ENCODE peak calls at places on chromosomes 4 and X, in seven cellular contexts. One of them, this sample, is unnamed.

GRCh38 chrX:136496359-136496767 is 1.0 kb upstream of the HTATSF1 start:
- DNase-seq in transverse colon: no peak
- DNase-seq in A549: no peak
- DNase-seq in upper lobe of right lung: no peak
- DNase-seq in MM.1S: no peak
- DNase-seq in small intestine: no peak
- DNase-seq in NB4: no peak
- DNase-seq in this sample: no peak

GRCh38 chr4:186722856-186723206 is 825 bp downstream of the FAT1 start:
- DNase-seq in transverse colon: no peak
- DNase-seq in A549: no peak
- DNase-seq in upper lobe of right lung: no peak
- DNase-seq in MM.1S: peak
- DNase-seq in small intestine: no peak
- DNase-seq in NB4: no peak
- DNase-seq in this sample: no peak

GRCh38 chr4:77762531-77762930 is 56.6 kb downstream of the CNOT6L start:
- DNase-seq in transverse colon: no peak
- DNase-seq in A549: no peak
- DNase-seq in upper lobe of right lung: no peak
- DNase-seq in MM.1S: no peak
- DNase-seq in small intestine: no peak
- DNase-seq in NB4: no peak
- DNase-seq in this sample: no peak

GRCh38 chr4:105520819-105521790 is 31.3 kb upstream of the ARHGEF38 start:
- DNase-seq in transverse colon: peak
- DNase-seq in A549: peak
- DNase-seq in upper lobe of right lung: no peak
- DNase-seq in MM.1S: peak
- DNase-seq in small intestine: peak
- DNase-seq in NB4: peak
- DNase-seq in this sample: peak

GRCh38 chrX:16695079-16695676 is 17.3 kb downstream of the CTPS2 start:
- DNase-seq in transverse colon: peak
- DNase-seq in A549: peak
- DNase-seq in upper lobe of right lung: peak
- DNase-seq in MM.1S: peak
- DNase-seq in small intestine: peak
- DNase-seq in NB4: peak
- DNase-seq in this sample: peak

GRCh38 chr4:107546637-107547036 is 173.4 kb downstream of the PAPSS1 start:
- DNase-seq in transverse colon: no peak
- DNase-seq in A549: no peak
- DNase-seq in upper lobe of right lung: no peak
- DNase-seq in MM.1S: no peak
- DNase-seq in small intestine: no peak
- DNase-seq in NB4: no peak
- DNase-seq in this sample: no peak

GRCh38 chr4:53671757-53672156 is 80.5 kb upstream of the LNX1 start:
- DNase-seq in transverse colon: no peak
- DNase-seq in A549: no peak
- DNase-seq in upper lobe of right lung: no peak
- DNase-seq in MM.1S: no peak
- DNase-seq in small intestine: no peak
- DNase-seq in NB4: no peak
- DNase-seq in this sample: no peak

GRCh38 chrX:77875372-77875771 is 19.9 kb downstream of the MAGT1 start:
- DNase-seq in transverse colon: no peak
- DNase-seq in A549: no peak
- DNase-seq in upper lobe of right lung: no peak
- DNase-seq in MM.1S: no peak
- DNase-seq in small intestine: no peak
- DNase-seq in NB4: no peak
- DNase-seq in this sample: no peak

DNA sequence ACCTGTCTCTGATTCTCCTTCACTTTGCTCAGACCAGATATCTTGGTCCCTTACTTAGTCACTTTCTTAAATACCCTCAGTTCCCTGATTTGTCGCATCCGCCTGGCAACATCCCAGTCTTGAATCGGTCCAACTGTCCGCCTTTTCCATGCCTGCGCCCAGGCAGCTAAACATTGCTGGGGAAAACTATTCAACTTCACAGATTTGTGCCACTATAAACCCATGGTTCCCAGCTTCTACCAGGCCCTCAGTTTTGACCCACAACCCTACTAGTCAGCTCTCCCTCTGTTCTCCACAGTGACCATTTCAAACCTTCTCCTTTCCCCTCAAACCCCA is 451 bp upstream of the FGD1 start:
- DNase-seq in transverse colon: no peak
- DNase-seq in A549: no peak
- DNase-seq in upper lobe of right lung: no peak
- DNase-seq in MM.1S: no peak
- DNase-seq in small intestine: no peak
- DNase-seq in NB4: no peak
- DNase-seq in this sample: no peak
- H3K4me3 ChIP-seq in transverse colon: no peak
- H3K4me3 ChIP-seq in A549: peak
- H3K4me3 ChIP-seq in upper lobe of right lung: peak
- H3K4me3 ChIP-seq in MM.1S: peak
- H3K4me3 ChIP-seq in small intestine: no peak
- H3K4me3 ChIP-seq in NB4: no peak
- H3K4me3 ChIP-seq in this sample: peak

GRCh38 chr4:168154546-168155277 is 62.4 kb downstream of the ANXA10 start:
- DNase-seq in transverse colon: no peak
- DNase-seq in A549: no peak
- DNase-seq in upper lobe of right lung: no peak
- DNase-seq in MM.1S: no peak
- DNase-seq in small intestine: no peak
- DNase-seq in NB4: no peak
- DNase-seq in this sample: no peak

GRCh38 chr4:168152837-168153500 is 60.6 kb downstream of the ANXA10 start:
- DNase-seq in transverse colon: no peak
- DNase-seq in A549: no peak
- DNase-seq in upper lobe of right lung: no peak
- DNase-seq in MM.1S: peak
- DNase-seq in small intestine: no peak
- DNase-seq in NB4: no peak
- DNase-seq in this sample: no peak

GRCh38 chr4:168151313-168151712 is 59.0 kb downstream of the ANXA10 start:
- DNase-seq in transverse colon: no peak
- DNase-seq in A549: no peak
- DNase-seq in upper lobe of right lung: no peak
- DNase-seq in MM.1S: no peak
- DNase-seq in small intestine: no peak
- DNase-seq in NB4: no peak
- DNase-seq in this sample: no peak

GRCh38 chr4:168150651-168151050 is 58.3 kb downstream of the ANXA10 start:
- DNase-seq in transverse colon: no peak
- DNase-seq in A549: no peak
- DNase-seq in upper lobe of right lung: no peak
- DNase-seq in MM.1S: no peak
- DNase-seq in small intestine: no peak
- DNase-seq in NB4: no peak
- DNase-seq in this sample: no peak

DNA sequence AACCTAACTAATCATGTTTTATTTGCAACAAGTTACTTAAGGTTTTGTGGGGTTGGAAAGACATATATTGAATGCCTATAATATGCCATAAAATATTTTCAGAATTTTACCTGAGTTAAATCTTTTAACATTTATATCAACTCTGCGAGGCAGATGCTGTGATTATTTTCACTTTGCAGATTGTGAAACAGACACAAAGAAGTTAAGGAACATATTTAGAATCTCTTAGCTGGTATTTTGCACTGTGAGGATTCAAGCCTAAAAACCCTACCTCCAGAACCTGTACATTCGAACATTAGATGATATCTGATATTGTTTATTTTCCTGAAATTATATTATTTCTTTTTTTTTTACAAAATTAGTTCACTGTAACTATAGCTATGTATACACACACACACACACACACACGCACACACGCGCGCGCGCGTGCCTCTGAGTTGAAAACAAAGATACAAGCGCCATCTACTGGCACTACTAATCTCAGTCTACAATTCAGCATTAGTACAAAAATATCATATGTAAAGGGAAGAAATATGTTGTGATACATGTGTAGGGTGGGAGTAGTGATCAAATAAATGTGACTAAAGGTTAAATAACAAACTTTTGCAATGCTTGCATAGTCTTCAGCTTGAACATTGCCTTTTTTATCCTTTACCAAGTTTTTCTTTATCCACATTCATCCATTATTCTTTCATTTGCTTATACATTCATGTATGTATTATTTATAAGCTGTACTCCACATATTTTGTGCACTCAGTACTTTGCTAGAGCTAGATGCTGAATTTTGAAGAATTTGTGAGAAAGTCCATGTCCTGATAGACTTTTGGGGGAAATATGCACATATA is 61.5 kb downstream of the ANXA10 start:
- DNase-seq in transverse colon: peak
- DNase-seq in A549: peak
- DNase-seq in upper lobe of right lung: peak
- DNase-seq in MM.1S: peak
- DNase-seq in small intestine: peak
- DNase-seq in NB4: peak
- DNase-seq in this sample: peak
- H3K4me3 ChIP-seq in transverse colon: no peak
- H3K4me3 ChIP-seq in A549: peak
- H3K4me3 ChIP-seq in upper lobe of right lung: peak
- H3K4me3 ChIP-seq in MM.1S: peak
- H3K4me3 ChIP-seq in small intestine: no peak
- H3K4me3 ChIP-seq in NB4: no peak
- H3K4me3 ChIP-seq in this sample: no peak

GRCh38 chr4:104166749-104167148 is 327.9 kb downstream of the CXXC4 start:
- DNase-seq in transverse colon: no peak
- DNase-seq in A549: no peak
- DNase-seq in upper lobe of right lung: no peak
- DNase-seq in MM.1S: no peak
- DNase-seq in small intestine: no peak
- DNase-seq in NB4: no peak
- DNase-seq in this sample: no peak
- H3K4me3 ChIP-seq in transverse colon: no peak
- H3K4me3 ChIP-seq in A549: no peak
- H3K4me3 ChIP-seq in upper lobe of right lung: no peak
- H3K4me3 ChIP-seq in MM.1S: no peak
- H3K4me3 ChIP-seq in small intestine: no peak
- H3K4me3 ChIP-seq in NB4: no peak
- H3K4me3 ChIP-seq in this sample: no peak

GRCh38 chr4:16952462-16952871 is 54.0 kb upstream of the LDB2 start:
- DNase-seq in transverse colon: no peak
- DNase-seq in A549: no peak
- DNase-seq in upper lobe of right lung: no peak
- DNase-seq in MM.1S: no peak
- DNase-seq in small intestine: no peak
- DNase-seq in NB4: no peak
- DNase-seq in this sample: no peak

DNA sequence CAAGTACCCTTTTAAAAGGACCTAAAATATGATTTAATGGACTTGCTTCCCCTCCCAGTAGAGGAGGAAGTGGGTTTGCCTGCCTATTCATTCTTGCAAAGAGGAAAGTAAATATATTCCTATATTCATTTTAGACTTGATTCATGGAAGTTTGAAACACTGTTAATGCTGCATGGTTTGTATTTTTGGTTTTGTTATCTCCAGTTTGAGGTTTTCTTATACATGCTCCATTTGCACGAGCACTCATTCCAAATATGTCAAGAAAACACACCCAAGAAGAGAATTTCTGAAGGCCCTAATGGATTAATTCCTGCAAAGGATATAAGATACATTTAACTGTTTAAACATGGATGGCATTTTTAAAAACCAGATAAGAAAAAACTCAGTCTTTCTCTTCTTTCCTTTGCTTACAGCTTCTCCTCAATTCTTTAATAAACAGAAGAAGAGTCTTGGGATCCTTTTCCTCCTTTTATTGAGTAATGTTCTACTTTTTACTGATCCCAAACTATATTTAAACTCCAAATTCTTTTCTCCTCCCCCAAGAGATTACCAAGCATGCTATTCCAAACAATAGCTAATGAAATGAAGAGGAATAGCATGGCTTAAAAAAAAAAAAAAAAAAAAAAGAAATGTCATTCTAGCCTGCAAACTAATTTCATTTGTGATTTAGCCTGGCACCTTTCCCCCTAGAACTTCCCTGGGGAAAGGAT is 54.6 kb upstream of the LDB2 start:
- DNase-seq in transverse colon: no peak
- DNase-seq in A549: no peak
- DNase-seq in upper lobe of right lung: no peak
- DNase-seq in MM.1S: no peak
- DNase-seq in small intestine: no peak
- DNase-seq in NB4: no peak
- DNase-seq in this sample: no peak
- H3K4me3 ChIP-seq in transverse colon: no peak
- H3K4me3 ChIP-seq in A549: no peak
- H3K4me3 ChIP-seq in upper lobe of right lung: no peak
- H3K4me3 ChIP-seq in MM.1S: no peak
- H3K4me3 ChIP-seq in small intestine: no peak
- H3K4me3 ChIP-seq in NB4: no peak
- H3K4me3 ChIP-seq in this sample: no peak